ENCODE peak calls at places on chromosomes 13 and 19, in eight cellular contexts. M is uterus, E is IMR-90, L is transverse colon, Q is heart left ventricle, O is body of pancreas, I is upper lobe of left lung, T is tibial nerve. D is an unnamed sample.

GRCh38 chr13:21336609-21337008 is 122.5 kb downstream of the ZDHHC20 start:
- DNase-seq in I (no peak), M (no peak), Q (no peak), O (no peak), L (no peak), T (no peak), E (no peak), D (no peak)

GRCh38 chr19:42132851-42133528 is 744 bp upstream of the POU2F2 start:
- DNase-seq in T (peak), Q (peak), E (no peak), I (peak), L (peak), M (peak), O (peak), D (peak)

GRCh38 chr13:98585946-98586345 is 9.0 kb upstream of the STK24 start:
- DNase-seq in T (no peak), Q (no peak), E (no peak), M (no peak), L (no peak), O (no peak), I (no peak), D (no peak)

GRCh38 chr13:99355267-99356215 is 48.3 kb upstream of the GPR183 start:
- DNase-seq in I (peak), Q (no peak), L (no peak), O (no peak), M (no peak), E (no peak), T (no peak), D (no peak)

GRCh38 chr13:34357435-34358232 is 539.7 kb downstream of the RFC3 start:
- DNase-seq in O (no peak), I (no peak), M (no peak), Q (no peak), T (no peak), L (no peak), E (peak), D (no peak)

GRCh38 chr19:6663236-6664187 is 6.4 kb downstream of the TNFSF14 start:
- DNase-seq in I (no peak), L (no peak), O (no peak), M (no peak), Q (no peak), T (no peak), E (no peak), D (no peak)

GRCh38 chr13:91817250-91817649 is 418.8 kb downstream of the GPC5 start:
- DNase-seq in I (no peak), Q (no peak), O (no peak), L (no peak), E (peak), T (no peak), M (no peak), D (no peak)

GRCh38 chr13:69363360-69363759 is 744.3 kb upstream of the ATXN8OS start:
- DNase-seq in T (no peak), O (no peak), M (no peak), L (no peak), E (no peak), Q (no peak), I (no peak), D (no peak)

GRCh38 chr13:43154083-43154739 is 130.8 kb downstream of the DNAJC15 start:
- DNase-seq in Q (no peak), I (no peak), O (no peak), M (no peak), T (no peak), L (no peak), E (no peak), D (no peak)

GRCh38 chr13:18943273-18943672 is 238.4 kb downstream of the TUBA3C start:
- DNase-seq in O (no peak), T (no peak), I (no peak), E (no peak), L (no peak), M (no peak), Q (no peak), D (no peak)

GRCh38 chr13:93025984-93026383 is 200.6 kb upstream of the GPC6 start:
- DNase-seq in E (no peak), T (no peak), L (no peak), M (no peak), O (no peak), I (no peak), Q (no peak), D (no peak)

GRCh38 chr13:41668130-41668757 is 210.9 kb downstream of the RGCC start:
- DNase-seq in L (peak), Q (peak), I (no peak), O (peak), M (peak), T (peak), E (peak), D (peak)

GRCh38 chr13:20824762-20825161 is 51.0 kb upstream of the EEF1AKMT1 start:
- DNase-seq in E (peak), O (no peak), I (no peak), L (no peak), T (no peak), M (no peak), Q (no peak), D (no peak)

GRCh38 chr13:76379341-76380105 is 506.7 kb downstream of the KCTD12 start:
- DNase-seq in O (no peak), L (no peak), E (no peak), Q (no peak), M (no peak), I (no peak), T (no peak), D (no peak)

GRCh38 chr19:4456566-4456842 is 1.1 kb downstream of the UBXN6 start:
- DNase-seq in M (no peak), L (peak), T (no peak), E (peak), Q (no peak), I (no peak), O (no peak), D (peak)

GRCh38 chr19:42273407-42274064 is 4.5 kb downstream of the CIC start:
- DNase-seq in O (no peak), T (no peak), L (no peak), I (peak), E (no peak), Q (no peak), M (no peak), D (no peak)

GRCh38 chr13:94481966-94482365 is 2.5 kb upstream of the DCT start:
- DNase-seq in L (no peak), I (no peak), M (no peak), T (no peak), E (peak), O (no peak), Q (no peak), D (no peak)

GRCh38 chr19:44807162-44807561 is 1.7 kb upstream of the BCAM start:
- DNase-seq in E (no peak), T (no peak), O (no peak), M (no peak), L (peak), Q (no peak), I (no peak), D (peak)

GRCh38 chr19:44875666-44876418 is 15.2 kb upstream of the TOMM40 start:
- DNase-seq in I (no peak), T (no peak), M (no peak), L (peak), Q (no peak), E (peak), O (peak), D (no peak)

GRCh38 chr19:38417544-38418506 is 8.2 kb downstream of the RASGRP4 start:
- DNase-seq in T (peak), M (no peak), Q (peak), I (peak), L (peak), O (peak), E (no peak), D (peak)

GRCh38 chr13:113117956-113118327 is 4.7 kb upstream of the F10 start:
- DNase-seq in Q (peak), T (no peak), E (no peak), O (no peak), I (peak), M (no peak), L (no peak), D (no peak)

GRCh38 chr13:99975626-99976025 is 4.1 kb upstream of the ZIC5 start:
- DNase-seq in E (no peak), T (no peak), O (no peak), M (no peak), Q (no peak), L (no peak), I (no peak), D (no peak)

GRCh38 chr13:81738364-81738763 is 1397.4 kb upstream of the SPRY2 start:
- DNase-seq in M (no peak), L (no peak), O (no peak), Q (no peak), I (no peak), E (no peak), T (no peak), D (no peak)

GRCh38 chr13:83692800-83693199 is 189.5 kb downstream of the SLITRK1 start:
- DNase-seq in L (no peak), I (no peak), E (no peak), M (no peak), T (no peak), Q (no peak), O (no peak), D (no peak)

GRCh38 chr19:38478273-38478971 is 44.9 kb downstream of the RYR1 start:
- DNase-seq in Q (no peak), T (no peak), O (no peak), L (no peak), M (no peak), E (no peak), I (no peak), D (no peak)

GRCh38 chr19:42114412-42114811 is 17.8 kb downstream of the POU2F2 start:
- DNase-seq in Q (no peak), T (no peak), L (peak), M (no peak), E (no peak), I (no peak), O (peak), D (peak)

GRCh38 chr13:63124863-63125262 is 1709.2 kb upstream of the PCDH20 start:
- DNase-seq in E (peak), L (no peak), O (no peak), I (no peak), T (no peak), Q (no peak), M (no peak), D (no peak)

GRCh38 chr19:56309511-56310185 is 5.0 kb downstream of the ZSCAN5A start:
- DNase-seq in M (no peak), T (no peak), L (peak), O (peak), Q (peak), I (peak), E (peak), D (peak)

GRCh38 chr19:41994521-41994971 is 516 bp upstream of the ATP1A3 start:
- DNase-seq in O (no peak), M (no peak), Q (no peak), I (no peak), L (no peak), E (no peak), T (no peak), D (no peak)

GRCh38 chr13:25561842-25562241 is 190.1 kb downstream of the ATP8A2 start:
- DNase-seq in T (no peak), L (no peak), O (no peak), E (no peak), Q (no peak), I (no peak), M (no peak), D (no peak)

GRCh38 chr13:89865331-89865833 is 1482.1 kb upstream of the MIR17HG start:
- DNase-seq in T (no peak), L (no peak), I (no peak), Q (no peak), M (no peak), O (no peak), E (no peak), D (no peak)

GRCh38 chr19:7529610-7530490 is 5.7 kb upstream of the PNPLA6 start:
- DNase-seq in Q (no peak), I (no peak), L (no peak), E (no peak), M (no peak), O (no peak), T (no peak), D (no peak)

GRCh38 chr13:30113983-30114491 is 193.3 kb downstream of the KATNAL1 start:
- DNase-seq in T (peak), M (peak), E (no peak), L (peak), I (no peak), Q (no peak), O (peak), D (peak)

GRCh38 chr19:10620786-10621185 is 4.6 kb upstream of the SLC44A2 start:
- DNase-seq in T (no peak), I (no peak), Q (no peak), E (no peak), O (no peak), M (no peak), L (no peak), D (no peak)

GRCh38 chr13:74288361-74288911 is 154.2 kb upstream of the KLF12 start:
- DNase-seq in Q (peak), E (no peak), I (peak), T (no peak), M (no peak), L (peak), O (no peak), D (peak)

GRCh38 chr19:49583239-49583638 is 2.1 kb downstream of the PRRG2 start:
- DNase-seq in T (no peak), M (no peak), Q (no peak), I (no peak), O (no peak), L (no peak), E (no peak), D (no peak)

GRCh38 chr19:49581007-49581508 is at the start of gene PRRG2:
- DNase-seq in O (peak), I (no peak), L (peak), T (no peak), E (no peak), M (peak), Q (no peak), D (peak)

GRCh38 chr19:49588370-49589122 is 2.4 kb upstream of the PRR12 start:
- DNase-seq in Q (no peak), L (no peak), M (no peak), T (no peak), O (no peak), I (peak), E (no peak), D (no peak)

GRCh38 chr19:49587227-49587626 is 3.8 kb upstream of the PRR12 start:
- DNase-seq in L (no peak), O (no peak), Q (no peak), T (no peak), M (no peak), E (no peak), I (no peak), D (no peak)

DNA sequence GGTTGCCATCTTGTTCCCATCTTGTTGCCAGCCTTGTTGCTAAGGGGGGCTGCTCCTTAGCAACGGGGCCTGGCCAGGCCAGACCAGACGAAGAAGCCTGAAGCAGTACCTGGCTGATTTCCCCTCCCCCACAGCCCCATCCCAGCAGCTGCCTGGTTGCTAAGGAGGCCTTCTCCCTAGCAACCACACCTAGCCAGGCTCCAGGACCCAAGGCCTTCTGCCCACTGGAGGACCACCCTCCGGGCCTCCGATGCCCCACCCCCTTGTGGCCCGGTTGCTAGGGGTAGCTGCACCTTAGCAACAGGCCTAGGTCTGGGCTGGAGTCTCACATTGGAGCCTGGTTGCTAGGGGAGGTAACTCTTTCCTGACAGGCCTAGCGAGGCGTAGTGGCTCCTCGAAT is 3.9 kb downstream of the PRRG2 start:
- DNase-seq in Q (no peak), I (no peak), O (no peak), E (no peak), L (no peak), M (no peak), T (no peak), D (no peak)
- H3K27ac ChIP-seq in Q (no peak), I (no peak), O (no peak), E (no peak), L (no peak), M (no peak), T (no peak), D (no peak)

DNA sequence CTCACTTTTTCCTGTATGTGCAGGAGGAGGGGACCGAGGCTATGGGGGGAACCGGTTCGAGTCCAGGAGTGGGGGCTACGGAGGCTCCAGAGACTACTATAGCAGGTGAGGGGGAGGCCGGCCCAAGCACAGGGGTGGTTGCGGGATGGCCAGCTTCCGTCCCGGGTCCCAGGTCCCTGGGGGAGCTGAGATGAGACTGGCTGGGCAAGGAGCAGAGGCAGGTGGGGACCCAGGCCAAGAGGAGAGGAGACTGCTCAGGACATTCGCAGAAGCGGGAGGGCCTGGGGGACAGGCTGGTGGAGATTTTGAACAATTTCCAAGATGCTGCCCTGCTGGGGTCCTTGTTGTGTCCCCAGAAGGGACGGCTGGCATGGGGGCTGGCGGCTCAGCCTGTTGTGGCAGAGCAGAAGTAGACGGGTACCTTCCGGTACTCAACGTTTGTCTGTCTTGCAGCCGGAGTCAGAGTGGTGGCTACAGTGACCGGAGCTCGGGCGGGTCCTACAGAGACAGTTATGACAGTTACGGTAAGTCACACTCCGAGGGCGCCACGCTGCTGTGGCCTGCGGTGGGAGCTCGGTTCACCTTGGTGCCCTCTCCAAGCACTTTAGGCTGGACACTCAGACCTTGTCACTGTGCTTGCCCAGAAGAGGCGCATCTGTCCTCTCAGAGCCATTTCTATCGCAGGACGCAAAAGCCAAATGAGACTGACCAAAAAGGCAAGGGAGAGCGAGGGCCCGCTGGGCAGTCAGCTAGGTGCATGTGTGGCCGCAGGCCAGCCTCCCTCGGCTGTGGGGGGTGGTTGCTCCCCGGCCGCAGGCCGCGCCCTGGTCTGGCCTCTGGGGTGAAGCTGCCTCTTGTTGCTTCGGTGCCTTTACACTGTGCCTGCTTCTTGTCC is 2.6 kb downstream of the CIRBP start:
- DNase-seq in E (no peak), M (no peak), L (no peak), T (no peak), I (peak), Q (no peak), O (no peak), D (no peak)
- TF ChIP-seq POLR2A in E (no peak), M (no peak), L (no peak), T (no peak), I (no peak), Q (no peak), O (no peak), D (no peak)

GRCh38 chr13:107205318-107206112 is 637.6 kb upstream of the ARGLU1 start:
- DNase-seq in E (peak), M (peak), Q (peak), O (peak), I (peak), L (peak), T (peak), D (peak)

GRCh38 chr13:107200491-107200890 is 632.6 kb upstream of the ARGLU1 start:
- DNase-seq in L (no peak), O (no peak), M (no peak), E (peak), T (no peak), Q (no peak), I (no peak), D (no peak)

GRCh38 chr13:107203146-107203847 is 635.4 kb upstream of the ARGLU1 start:
- DNase-seq in L (no peak), O (no peak), E (no peak), Q (peak), T (no peak), M (no peak), I (peak), D (no peak)

DNA sequence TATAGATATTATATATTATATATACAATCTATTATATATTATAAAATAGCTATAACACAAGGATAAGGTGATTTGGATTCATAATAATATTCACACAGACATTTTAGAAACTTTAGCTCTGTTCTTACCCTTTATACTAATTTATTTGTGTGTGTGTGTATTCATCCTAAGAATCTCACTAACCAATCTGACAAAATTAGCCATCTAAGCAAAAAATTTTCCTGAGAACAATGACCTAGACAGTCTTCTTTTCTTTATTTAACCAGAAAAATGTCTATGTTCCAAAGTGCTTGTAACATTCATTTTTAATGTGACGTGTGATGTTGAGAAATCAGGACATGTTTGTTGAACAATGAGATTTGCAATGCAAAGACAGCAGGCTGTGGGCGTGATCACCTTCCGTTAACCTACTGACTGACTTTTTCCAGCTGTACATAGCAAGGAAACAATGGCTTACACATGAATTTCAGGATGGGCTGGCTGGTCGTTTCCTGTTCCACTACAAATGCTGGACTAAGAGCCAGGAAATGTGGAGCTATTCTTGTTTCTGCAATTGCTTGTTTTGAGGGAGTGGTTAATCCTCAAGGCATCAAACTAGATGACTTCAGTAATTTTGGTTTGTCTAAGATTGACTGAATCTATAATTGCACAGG is 634.6 kb upstream of the ARGLU1 start:
- DNase-seq in E (peak), I (no peak), Q (peak), O (no peak), L (no peak), T (no peak), M (no peak), D (no peak)
- H3K27ac ChIP-seq in E (no peak), I (peak), Q (peak), O (no peak), L (no peak), T (peak), M (peak), D (peak)

GRCh38 chr19:13833330-13834265 is 38.4 kb downstream of the ZSWIM4 start:
- DNase-seq in M (peak), L (peak), T (peak), O (peak), Q (peak), I (peak), E (peak), D (peak)
- TF ChIP-seq POLR2A in M (peak), L (peak), T (no peak), O (peak), Q (peak), I (peak), E (peak), D (no peak)

DNA sequence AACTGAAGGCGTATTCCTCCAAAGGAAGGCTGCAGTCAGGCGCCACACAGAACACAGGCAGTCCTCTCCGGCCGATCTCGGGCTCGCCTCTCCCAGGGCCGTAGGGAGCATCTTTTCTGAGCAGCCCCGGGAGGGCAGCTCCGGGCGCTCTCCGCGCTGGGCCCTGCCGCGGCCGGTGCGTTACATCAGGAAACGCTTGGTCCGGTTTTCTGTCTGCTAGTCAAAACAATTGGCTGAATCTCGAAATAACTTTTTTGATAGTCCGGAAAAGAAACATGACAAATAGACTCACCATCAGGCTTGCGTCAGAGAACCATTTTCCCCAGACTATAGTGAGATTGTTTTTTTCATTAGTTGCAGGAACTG is 115.4 kb downstream of the KCNRG start:
- DNase-seq in Q (peak), M (no peak), L (peak), E (peak), I (peak), T (no peak), O (no peak), D (no peak)
- H3K27ac ChIP-seq in Q (peak), M (peak), L (peak), E (peak), I (peak), T (peak), O (no peak), D (peak)

GRCh38 chr19:18419195-18419698 is at the start of gene SSBP4:
- DNase-seq in O (peak), Q (peak), L (peak), M (peak), T (peak), I (peak), E (peak), D (peak)
- TF ChIP-seq POLR2A in O (no peak), Q (peak), L (no peak), M (peak), T (peak), I (peak), E (peak), D (peak)

D was measured in thyroid gland.